ENCODE peak calls at places on chromosomes 16 and 17, in ten cellular contexts. One of them, this sample, is unnamed.

GRCh38 chr16:16149710-16150116 is 73.6 kb downstream of the ABCC6 start:
- DNase-seq in fibroblast of lung: no peak
- DNase-seq in GM12891: no peak
- DNase-seq in M059J: no peak
- DNase-seq in colonic mucosa: no peak
- DNase-seq in activated CD4-positive, alpha-beta T cell treated with anti-CD3 and anti-CD28 coated beads, Interleukin-2, amount 50 U/mL, for 1 hour: no peak
- DNase-seq in effector memory CD4-positive, alpha-beta T cell: no peak
- DNase-seq in GM12892: no peak
- DNase-seq in Ammon's horn: no peak
- DNase-seq in NCI-H1417: no peak
- DNase-seq in this sample: no peak

GRCh38 chr16:31528726-31529397 is 1.2 kb downstream of the AHSP start:
- DNase-seq in GM12892: no peak
- DNase-seq in effector memory CD4-positive, alpha-beta T cell: no peak
- DNase-seq in fibroblast of lung: peak; percentile 61
- DNase-seq in activated CD4-positive, alpha-beta T cell treated with anti-CD3 and anti-CD28 coated beads, Interleukin-2, amount 50 U/mL, for 1 hour: no peak
- DNase-seq in M059J: peak; percentile 27
- DNase-seq in colonic mucosa: no peak
- DNase-seq in Ammon's horn: no peak
- DNase-seq in NCI-H1417: no peak
- DNase-seq in GM12891: no peak
- DNase-seq in this sample: no peak

GRCh38 chr16:77840623-77841274 is 52.4 kb downstream of the VAT1L start:
- DNase-seq in GM12891: no peak
- DNase-seq in fibroblast of lung: peak; percentile 74
- DNase-seq in GM12892: no peak
- DNase-seq in effector memory CD4-positive, alpha-beta T cell: no peak
- DNase-seq in colonic mucosa: no peak
- DNase-seq in M059J: no peak
- DNase-seq in Ammon's horn: no peak
- DNase-seq in NCI-H1417: no peak
- DNase-seq in activated CD4-positive, alpha-beta T cell treated with anti-CD3 and anti-CD28 coated beads, Interleukin-2, amount 50 U/mL, for 1 hour: no peak
- DNase-seq in this sample: no peak

GRCh38 chr16:86502856-86503748 is 7.2 kb upstream of the FOXF1 start:
- DNase-seq in GM12892: no peak
- DNase-seq in Ammon's horn: no peak
- DNase-seq in fibroblast of lung: no peak
- DNase-seq in GM12891: no peak
- DNase-seq in colonic mucosa: no peak
- DNase-seq in activated CD4-positive, alpha-beta T cell treated with anti-CD3 and anti-CD28 coated beads, Interleukin-2, amount 50 U/mL, for 1 hour: no peak
- DNase-seq in effector memory CD4-positive, alpha-beta T cell: no peak
- DNase-seq in NCI-H1417: no peak
- DNase-seq in M059J: no peak
- DNase-seq in this sample: no peak

GRCh38 chr17:16322636-16323035 is 30.6 kb downstream of the CENPV start:
- DNase-seq in fibroblast of lung: peak; percentile 81
- DNase-seq in GM12891: no peak
- DNase-seq in effector memory CD4-positive, alpha-beta T cell: no peak
- DNase-seq in Ammon's horn: no peak
- DNase-seq in colonic mucosa: no peak
- DNase-seq in activated CD4-positive, alpha-beta T cell treated with anti-CD3 and anti-CD28 coated beads, Interleukin-2, amount 50 U/mL, for 1 hour: no peak
- DNase-seq in GM12892: no peak
- DNase-seq in M059J: peak; percentile 65
- DNase-seq in NCI-H1417: no peak
- DNase-seq in this sample: no peak

GRCh38 chr17:13735444-13735843 is 133.7 kb upstream of the HS3ST3A1 start:
- DNase-seq in fibroblast of lung: peak; percentile 26
- DNase-seq in GM12891: no peak
- DNase-seq in colonic mucosa: no peak
- DNase-seq in GM12892: no peak
- DNase-seq in NCI-H1417: no peak
- DNase-seq in effector memory CD4-positive, alpha-beta T cell: no peak
- DNase-seq in activated CD4-positive, alpha-beta T cell treated with anti-CD3 and anti-CD28 coated beads, Interleukin-2, amount 50 U/mL, for 1 hour: no peak
- DNase-seq in Ammon's horn: no peak
- DNase-seq in M059J: peak; percentile 34
- DNase-seq in this sample: no peak

GRCh38 chr16:65070831-65071230 is 51.0 kb downstream of the CDH11 start:
- DNase-seq in effector memory CD4-positive, alpha-beta T cell: no peak
- DNase-seq in fibroblast of lung: peak; percentile 98
- DNase-seq in colonic mucosa: peak; percentile 53
- DNase-seq in GM12892: no peak
- DNase-seq in GM12891: no peak
- DNase-seq in M059J: peak; percentile 97
- DNase-seq in NCI-H1417: no peak
- DNase-seq in Ammon's horn: peak; percentile 96
- DNase-seq in activated CD4-positive, alpha-beta T cell treated with anti-CD3 and anti-CD28 coated beads, Interleukin-2, amount 50 U/mL, for 1 hour: no peak
- DNase-seq in this sample: peak; percentile 92

GRCh38 chr17:35163886-35164285 is 16.3 kb downstream of the UNC45B start:
- DNase-seq in GM12891: no peak
- DNase-seq in colonic mucosa: no peak
- DNase-seq in activated CD4-positive, alpha-beta T cell treated with anti-CD3 and anti-CD28 coated beads, Interleukin-2, amount 50 U/mL, for 1 hour: no peak
- DNase-seq in M059J: no peak
- DNase-seq in Ammon's horn: no peak
- DNase-seq in fibroblast of lung: no peak
- DNase-seq in NCI-H1417: no peak
- DNase-seq in GM12892: no peak
- DNase-seq in effector memory CD4-positive, alpha-beta T cell: no peak
- DNase-seq in this sample: no peak

GRCh38 chr17:7880076-7880868 is 8.3 kb upstream of the CHD3 start:
- DNase-seq in Ammon's horn: no peak
- DNase-seq in GM12891: no peak
- DNase-seq in fibroblast of lung: no peak
- DNase-seq in activated CD4-positive, alpha-beta T cell treated with anti-CD3 and anti-CD28 coated beads, Interleukin-2, amount 50 U/mL, for 1 hour: no peak
- DNase-seq in colonic mucosa: no peak
- DNase-seq in effector memory CD4-positive, alpha-beta T cell: no peak
- DNase-seq in GM12892: no peak
- DNase-seq in M059J: no peak
- DNase-seq in NCI-H1417: no peak
- DNase-seq in this sample: no peak

GRCh38 chr17:80263253-80264047 is 2.8 kb downstream of the RNF213 start:
- DNase-seq in effector memory CD4-positive, alpha-beta T cell: peak; percentile 67
- DNase-seq in GM12892: peak; percentile 86
- DNase-seq in activated CD4-positive, alpha-beta T cell treated with anti-CD3 and anti-CD28 coated beads, Interleukin-2, amount 50 U/mL, for 1 hour: peak; percentile 76
- DNase-seq in NCI-H1417: peak; percentile 85
- DNase-seq in fibroblast of lung: no peak
- DNase-seq in GM12891: peak; percentile 80
- DNase-seq in colonic mucosa: peak; percentile 95
- DNase-seq in M059J: peak; percentile 43
- DNase-seq in Ammon's horn: peak; percentile 64
- DNase-seq in this sample: peak; percentile 81

GRCh38 chr16:88613-89012 is 10.6 kb downstream of the MPG start:
- DNase-seq in GM12892: no peak
- DNase-seq in fibroblast of lung: no peak
- DNase-seq in effector memory CD4-positive, alpha-beta T cell: no peak
- DNase-seq in Ammon's horn: no peak
- DNase-seq in activated CD4-positive, alpha-beta T cell treated with anti-CD3 and anti-CD28 coated beads, Interleukin-2, amount 50 U/mL, for 1 hour: no peak
- DNase-seq in NCI-H1417: no peak
- DNase-seq in M059J: no peak
- DNase-seq in GM12891: no peak
- DNase-seq in colonic mucosa: no peak
- DNase-seq in this sample: no peak

GRCh38 chr17:48596735-48597491 is 3.3 kb upstream of the HOXB5 start:
- DNase-seq in NCI-H1417: peak; percentile 89
- DNase-seq in effector memory CD4-positive, alpha-beta T cell: no peak
- DNase-seq in colonic mucosa: no peak
- DNase-seq in GM12892: no peak
- DNase-seq in activated CD4-positive, alpha-beta T cell treated with anti-CD3 and anti-CD28 coated beads, Interleukin-2, amount 50 U/mL, for 1 hour: no peak
- DNase-seq in Ammon's horn: no peak
- DNase-seq in fibroblast of lung: no peak
- DNase-seq in GM12891: no peak
- DNase-seq in M059J: no peak
- DNase-seq in this sample: no peak

GRCh38 chr17:21549107-21549687 is 143.1 kb upstream of the KCNJ18 start:
- DNase-seq in Ammon's horn: no peak
- DNase-seq in activated CD4-positive, alpha-beta T cell treated with anti-CD3 and anti-CD28 coated beads, Interleukin-2, amount 50 U/mL, for 1 hour: no peak
- DNase-seq in colonic mucosa: no peak
- DNase-seq in NCI-H1417: no peak
- DNase-seq in fibroblast of lung: peak; percentile 73
- DNase-seq in M059J: peak; percentile 76
- DNase-seq in GM12891: no peak
- DNase-seq in GM12892: no peak
- DNase-seq in effector memory CD4-positive, alpha-beta T cell: no peak
- DNase-seq in this sample: no peak

GRCh38 chr17:64632606-64633005 is 29.5 kb downstream of the SMURF2 start:
- DNase-seq in fibroblast of lung: peak; percentile 31
- DNase-seq in colonic mucosa: no peak
- DNase-seq in GM12892: no peak
- DNase-seq in Ammon's horn: no peak
- DNase-seq in NCI-H1417: no peak
- DNase-seq in effector memory CD4-positive, alpha-beta T cell: no peak
- DNase-seq in GM12891: no peak
- DNase-seq in activated CD4-positive, alpha-beta T cell treated with anti-CD3 and anti-CD28 coated beads, Interleukin-2, amount 50 U/mL, for 1 hour: no peak
- DNase-seq in M059J: no peak
- DNase-seq in this sample: no peak

GRCh38 chr16:87847467-87847784 is 21.9 kb downstream of the SLC7A5 start:
- DNase-seq in effector memory CD4-positive, alpha-beta T cell: no peak
- DNase-seq in activated CD4-positive, alpha-beta T cell treated with anti-CD3 and anti-CD28 coated beads, Interleukin-2, amount 50 U/mL, for 1 hour: no peak
- DNase-seq in GM12891: no peak
- DNase-seq in Ammon's horn: no peak
- DNase-seq in M059J: no peak
- DNase-seq in colonic mucosa: no peak
- DNase-seq in GM12892: no peak
- DNase-seq in fibroblast of lung: no peak
- DNase-seq in NCI-H1417: no peak
- DNase-seq in this sample: no peak

GRCh38 chr17:7632492-7632894 is 2.6 kb downstream of the SHBG start:
- DNase-seq in Ammon's horn: peak; percentile 35
- DNase-seq in effector memory CD4-positive, alpha-beta T cell: no peak
- DNase-seq in GM12892: no peak
- DNase-seq in activated CD4-positive, alpha-beta T cell treated with anti-CD3 and anti-CD28 coated beads, Interleukin-2, amount 50 U/mL, for 1 hour: peak; percentile 12
- DNase-seq in GM12891: no peak
- DNase-seq in NCI-H1417: no peak
- DNase-seq in fibroblast of lung: peak; percentile 36
- DNase-seq in colonic mucosa: peak; percentile 32
- DNase-seq in M059J: peak; percentile 47
- DNase-seq in this sample: peak; percentile 35

GRCh38 chr16:81863630-81864352 is 84.7 kb downstream of the PLCG2 start:
- DNase-seq in GM12892: peak; percentile 55
- DNase-seq in effector memory CD4-positive, alpha-beta T cell: no peak
- DNase-seq in fibroblast of lung: no peak
- DNase-seq in NCI-H1417: no peak
- DNase-seq in Ammon's horn: no peak
- DNase-seq in GM12891: peak; percentile 57
- DNase-seq in M059J: no peak
- DNase-seq in colonic mucosa: no peak
- DNase-seq in activated CD4-positive, alpha-beta T cell treated with anti-CD3 and anti-CD28 coated beads, Interleukin-2, amount 50 U/mL, for 1 hour: no peak
- DNase-seq in this sample: no peak

GRCh38 chr16:4778050-4778392 is 10.1 kb downstream of the SEPTIN12 start:
- DNase-seq in effector memory CD4-positive, alpha-beta T cell: no peak
- DNase-seq in fibroblast of lung: no peak
- DNase-seq in NCI-H1417: no peak
- DNase-seq in Ammon's horn: no peak
- DNase-seq in GM12891: no peak
- DNase-seq in activated CD4-positive, alpha-beta T cell treated with anti-CD3 and anti-CD28 coated beads, Interleukin-2, amount 50 U/mL, for 1 hour: no peak
- DNase-seq in GM12892: no peak
- DNase-seq in colonic mucosa: no peak
- DNase-seq in M059J: no peak
- DNase-seq in this sample: no peak

GRCh38 chr16:2708290-2708639 is 11.8 kb downstream of the PRSS27 start:
- DNase-seq in GM12891: no peak
- DNase-seq in M059J: no peak
- DNase-seq in GM12892: no peak
- DNase-seq in Ammon's horn: no peak
- DNase-seq in effector memory CD4-positive, alpha-beta T cell: no peak
- DNase-seq in colonic mucosa: no peak
- DNase-seq in activated CD4-positive, alpha-beta T cell treated with anti-CD3 and anti-CD28 coated beads, Interleukin-2, amount 50 U/mL, for 1 hour: no peak
- DNase-seq in fibroblast of lung: no peak
- DNase-seq in NCI-H1417: no peak
- DNase-seq in this sample: no peak

GRCh38 chr17:74222399-74222798 is 9.0 kb downstream of the TTYH2 start:
- DNase-seq in Ammon's horn: no peak
- DNase-seq in M059J: no peak
- DNase-seq in activated CD4-positive, alpha-beta T cell treated with anti-CD3 and anti-CD28 coated beads, Interleukin-2, amount 50 U/mL, for 1 hour: no peak
- DNase-seq in GM12891: no peak
- DNase-seq in NCI-H1417: no peak
- DNase-seq in colonic mucosa: no peak
- DNase-seq in GM12892: no peak
- DNase-seq in effector memory CD4-positive, alpha-beta T cell: no peak
- DNase-seq in fibroblast of lung: no peak
- DNase-seq in this sample: no peak

GRCh38 chr17:75641343-75641742 is 8.1 kb downstream of the SMIM5 start:
- DNase-seq in GM12891: peak; percentile 2
- DNase-seq in fibroblast of lung: no peak
- DNase-seq in effector memory CD4-positive, alpha-beta T cell: no peak
- DNase-seq in Ammon's horn: peak; percentile 63
- DNase-seq in activated CD4-positive, alpha-beta T cell treated with anti-CD3 and anti-CD28 coated beads, Interleukin-2, amount 50 U/mL, for 1 hour: no peak
- DNase-seq in M059J: no peak
- DNase-seq in colonic mucosa: no peak
- DNase-seq in NCI-H1417: no peak
- DNase-seq in GM12892: no peak
- DNase-seq in this sample: no peak

GRCh38 chr16:8686031-8686621 is 11.7 kb downstream of the ABAT start:
- DNase-seq in Ammon's horn: peak; percentile 73
- DNase-seq in colonic mucosa: peak; percentile 21
- DNase-seq in NCI-H1417: no peak
- DNase-seq in effector memory CD4-positive, alpha-beta T cell: no peak
- DNase-seq in activated CD4-positive, alpha-beta T cell treated with anti-CD3 and anti-CD28 coated beads, Interleukin-2, amount 50 U/mL, for 1 hour: no peak
- DNase-seq in GM12891: no peak
- DNase-seq in GM12892: no peak
- DNase-seq in fibroblast of lung: no peak
- DNase-seq in M059J: peak; percentile 29
- DNase-seq in this sample: no peak

GRCh38 chr16:67000384-67001158 is 12.2 kb downstream of the CES4A start:
- DNase-seq in GM12892: peak; percentile 63
- DNase-seq in fibroblast of lung: peak; percentile 18
- DNase-seq in GM12891: peak; percentile 72
- DNase-seq in colonic mucosa: peak; percentile 52
- DNase-seq in effector memory CD4-positive, alpha-beta T cell: peak; percentile 47
- DNase-seq in activated CD4-positive, alpha-beta T cell treated with anti-CD3 and anti-CD28 coated beads, Interleukin-2, amount 50 U/mL, for 1 hour: peak; percentile 52
- DNase-seq in M059J: no peak
- DNase-seq in NCI-H1417: peak; percentile 46
- DNase-seq in Ammon's horn: peak; percentile 82
- DNase-seq in this sample: peak; percentile 74

GRCh38 chr17:78316867-78317816 is 42.7 kb downstream of the SOCS3 start:
- DNase-seq in GM12891: no peak
- DNase-seq in activated CD4-positive, alpha-beta T cell treated with anti-CD3 and anti-CD28 coated beads, Interleukin-2, amount 50 U/mL, for 1 hour: no peak
- DNase-seq in Ammon's horn: no peak
- DNase-seq in NCI-H1417: no peak
- DNase-seq in GM12892: no peak
- DNase-seq in colonic mucosa: peak; percentile 94
- DNase-seq in M059J: no peak
- DNase-seq in effector memory CD4-positive, alpha-beta T cell: no peak
- DNase-seq in fibroblast of lung: peak; percentile 45
- DNase-seq in this sample: no peak

GRCh38 chr16:56625943-56626654 is 518 bp downstream of the MT1E start:
- DNase-seq in Ammon's horn: peak; percentile 28
- DNase-seq in GM12891: no peak
- DNase-seq in fibroblast of lung: peak; percentile 90
- DNase-seq in activated CD4-positive, alpha-beta T cell treated with anti-CD3 and anti-CD28 coated beads, Interleukin-2, amount 50 U/mL, for 1 hour: no peak
- DNase-seq in effector memory CD4-positive, alpha-beta T cell: no peak
- DNase-seq in colonic mucosa: peak; percentile 66
- DNase-seq in GM12892: no peak
- DNase-seq in M059J: peak; percentile 63
- DNase-seq in NCI-H1417: no peak
- DNase-seq in this sample: peak; percentile 76

GRCh38 chr16:6190756-6191155 is 1093.2 kb upstream of the EEF2KMT start:
- DNase-seq in NCI-H1417: peak; percentile 22
- DNase-seq in Ammon's horn: peak; percentile 8
- DNase-seq in activated CD4-positive, alpha-beta T cell treated with anti-CD3 and anti-CD28 coated beads, Interleukin-2, amount 50 U/mL, for 1 hour: no peak
- DNase-seq in effector memory CD4-positive, alpha-beta T cell: no peak
- DNase-seq in M059J: no peak
- DNase-seq in GM12891: no peak
- DNase-seq in colonic mucosa: no peak
- DNase-seq in GM12892: no peak
- DNase-seq in fibroblast of lung: no peak
- DNase-seq in this sample: no peak

GRCh38 chr16:31265329-31266245 is 5.8 kb downstream of the ITGAM start:
- DNase-seq in NCI-H1417: no peak
- DNase-seq in activated CD4-positive, alpha-beta T cell treated with anti-CD3 and anti-CD28 coated beads, Interleukin-2, amount 50 U/mL, for 1 hour: peak; percentile 38
- DNase-seq in Ammon's horn: no peak
- DNase-seq in M059J: peak; percentile 78
- DNase-seq in effector memory CD4-positive, alpha-beta T cell: peak; percentile 46
- DNase-seq in colonic mucosa: no peak
- DNase-seq in GM12891: peak; percentile 60
- DNase-seq in fibroblast of lung: peak; percentile 16
- DNase-seq in GM12892: peak; percentile 61
- DNase-seq in this sample: no peak

GRCh38 chr16:54107803-54108202 is 178.8 kb downstream of the IRX3 start:
- DNase-seq in M059J: no peak
- DNase-seq in colonic mucosa: no peak
- DNase-seq in fibroblast of lung: no peak
- DNase-seq in GM12891: no peak
- DNase-seq in activated CD4-positive, alpha-beta T cell treated with anti-CD3 and anti-CD28 coated beads, Interleukin-2, amount 50 U/mL, for 1 hour: no peak
- DNase-seq in NCI-H1417: no peak
- DNase-seq in effector memory CD4-positive, alpha-beta T cell: no peak
- DNase-seq in GM12892: no peak
- DNase-seq in Ammon's horn: no peak
- DNase-seq in this sample: no peak